ENCODE peak calls at places on chromosomes 5 and 9, in six cellular contexts. W is upper lobe of right lung; I is naive thymus-derived CD4-positive, alpha-beta T cell; N is mucosa of descending colon; E is Panc1; H is aorta. A is an unnamed sample.

GRCh38 chr5:168192120-168192519 is 99.3 kb upstream of the WWC1 start:
- ATAC-seq in I (no peak), E (no peak), H (no peak), W (no peak), N (no peak), A (no peak)

GRCh38 chr5:107389130-107389553 is 281.6 kb downstream of the EFNA5 start:
- ATAC-seq in N (peak; percentile 90), I (peak; percentile 69), H (no peak), W (peak; percentile 67), E (peak; percentile 87), A (no peak)

GRCh38 chr5:10534491-10535236 is 29.2 kb upstream of the ANKRD33B start:
- ATAC-seq in I (no peak), H (no peak), W (no peak), N (no peak), E (no peak), A (no peak)

GRCh38 chr9:35705836-35706430 is 16.2 kb upstream of the TPM2 start:
- ATAC-seq in I (no peak), W (no peak), N (no peak), H (no peak), E (no peak), A (no peak)

GRCh38 chr5:108639356-108639755 is 108.3 kb upstream of the FER start:
- ATAC-seq in N (no peak), W (no peak), H (no peak), E (no peak), I (no peak), A (no peak)

GRCh38 chr5:10266839-10267238 is 16.8 kb downstream of the CCT5 start:
- ATAC-seq in N (peak; percentile 55), I (no peak), W (no peak), E (no peak), H (no peak), A (no peak)

GRCh38 chr9:131724678-131725077 is 15.2 kb downstream of the RAPGEF1 start:
- ATAC-seq in W (no peak), N (peak; percentile 4), I (no peak), H (no peak), E (no peak), A (no peak)

GRCh38 chr5:56142620-56143431 is 90.3 kb downstream of the ANKRD55 start:
- ATAC-seq in W (peak; percentile 56), H (no peak), I (peak; percentile 64), E (peak; percentile 63), N (peak; percentile 56), A (no peak)

GRCh38 chr5:145118109-145118508 is 717.0 kb downstream of the PRELID2 start:
- ATAC-seq in E (no peak), N (no peak), I (no peak), W (no peak), H (no peak), A (no peak)

GRCh38 chr5:133933169-133933509 is 35.3 kb downstream of the C5orf15 start:
- ATAC-seq in I (no peak), H (no peak), W (no peak), N (no peak), E (no peak), A (no peak)
- H3K4me1 ChIP-seq in I (peaks cover 8% of the 10 kb centered on the region), H (no peaks in the 10 kb centered on the region), W (no peaks in the 10 kb centered on the region), N (no peaks in the 10 kb centered on the region), E (peaks cover 2% of the 10 kb centered on the region), A (no peaks in the 10 kb centered on the region)

GRCh38 chr5:2755811-2756210 is 4.3 kb upstream of the IRX2 start:
- ATAC-seq in N (no peak), H (no peak), I (no peak), E (no peak), W (no peak), A (no peak)
- H3K4me1 ChIP-seq in N (peaks cover 6% of the 10 kb centered on the region), H (no peaks in the 10 kb centered on the region), I (no peaks in the 10 kb centered on the region), E (no peaks in the 10 kb centered on the region), W (peaks cover 5% of the 10 kb centered on the region), A (peaks cover 31% of the 10 kb centered on the region)

GRCh38 chr9:38039090-38039906 is 29.7 kb downstream of the SHB start:
- ATAC-seq in W (peak; percentile 29), H (no peak), N (peak; percentile 64), I (peak; percentile 55), E (peak; percentile 59), A (no peak)
- H3K4me1 ChIP-seq in W (peaks cover 38% of the 10 kb centered on the region), H (peaks cover 3% of the 10 kb centered on the region), N (no peaks in the 10 kb centered on the region), I (no peaks in the 10 kb centered on the region), E (peaks cover 91% of the 10 kb centered on the region), A (no peaks in the 10 kb centered on the region)

GRCh38 chr9:5895782-5896181 is 5.1 kb downstream of the MLANA start:
- ATAC-seq in I (no peak), W (peak; percentile 20), H (no peak), E (no peak), N (no peak), A (no peak)
- H3K4me1 ChIP-seq in I (no peaks in the 10 kb centered on the region), W (no peaks in the 10 kb centered on the region), H (no peaks in the 10 kb centered on the region), E (no peaks in the 10 kb centered on the region), N (no peaks in the 10 kb centered on the region), A (no peaks in the 10 kb centered on the region)

DNA sequence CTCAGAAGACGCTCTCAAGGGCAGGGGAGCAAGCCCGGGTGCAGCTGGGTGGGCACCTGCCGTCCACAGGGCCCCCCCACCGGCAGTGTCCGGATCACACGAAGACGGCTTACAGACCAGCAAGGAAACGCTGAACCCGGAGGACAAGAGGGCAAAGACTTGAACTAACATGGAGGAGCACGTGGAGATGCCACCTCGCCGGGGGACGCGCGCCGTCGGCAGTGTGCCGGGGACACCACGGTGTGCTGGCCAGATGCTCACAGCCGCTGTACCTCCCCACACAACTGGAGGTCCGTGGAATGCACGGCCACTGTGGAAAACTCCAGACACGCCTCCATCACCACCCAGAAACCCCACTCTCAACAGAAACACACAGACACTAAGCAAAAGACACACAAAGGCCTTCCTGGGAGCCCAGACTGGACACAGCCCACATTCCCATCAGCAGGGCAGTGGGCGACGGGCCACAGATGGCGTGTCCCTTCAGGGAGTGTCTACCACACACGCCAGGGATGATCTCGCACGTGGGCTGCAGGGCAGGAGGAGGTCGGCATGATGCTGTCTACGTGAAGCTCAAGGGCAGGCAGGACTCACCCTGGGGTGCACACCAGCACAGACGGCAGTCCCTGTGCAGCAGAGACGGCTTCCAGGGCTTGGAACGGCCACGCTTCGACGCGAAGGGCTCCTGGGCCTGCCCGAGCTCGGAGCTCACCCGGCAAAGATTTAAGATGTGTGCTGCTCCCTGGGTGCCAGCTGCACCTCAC is 8.6 kb upstream of the SLC12A7 start:
- ATAC-seq in W (no peak), N (no peak), I (no peak), H (no peak), E (peak; percentile 16), A (no peak)
- H3K4me1 ChIP-seq in W (peaks cover 7% of the 10 kb centered on the region), N (peaks cover 21% of the 10 kb centered on the region), I (no peaks in the 10 kb centered on the region), H (no peaks in the 10 kb centered on the region), E (peaks cover 35% of the 10 kb centered on the region), A (peaks cover 9% of the 10 kb centered on the region)

GRCh38 chr9:2859776-2860379 is 16.0 kb upstream of the PUM3 start:
- ATAC-seq in E (no peak), I (no peak), W (peak; percentile 84), N (peak; percentile 64), H (no peak), A (no peak)
- H3K4me1 ChIP-seq in E (no peaks in the 10 kb centered on the region), I (no peaks in the 10 kb centered on the region), W (no peaks in the 10 kb centered on the region), N (no peaks in the 10 kb centered on the region), H (no peaks in the 10 kb centered on the region), A (no peaks in the 10 kb centered on the region)

GRCh38 chr5:73328665-73329064 is 119.9 kb downstream of the FOXD1 start:
- ATAC-seq in N (no peak), E (no peak), I (peak; percentile 42), H (no peak), W (peak; percentile 56), A (no peak)
- H3K4me1 ChIP-seq in N (no peaks in the 10 kb centered on the region), E (no peaks in the 10 kb centered on the region), I (no peaks in the 10 kb centered on the region), H (no peaks in the 10 kb centered on the region), W (no peaks in the 10 kb centered on the region), A (no peaks in the 10 kb centered on the region)

GRCh38 chr5:173625261-173625660 is 8.8 kb upstream of the BOD1 start:
- ATAC-seq in I (no peak), N (no peak), H (no peak), W (peak; percentile 23), E (no peak), A (no peak)

GRCh38 chr5:173622639-173623038 is 6.2 kb upstream of the BOD1 start:
- ATAC-seq in H (no peak), W (no peak), N (no peak), E (no peak), I (no peak), A (no peak)

GRCh38 chr5:173624276-173624675 is 7.8 kb upstream of the BOD1 start:
- ATAC-seq in E (no peak), H (no peak), W (no peak), N (peak; percentile 18), I (no peak), A (no peak)

GRCh38 chr5:173623789-173624188 is 7.3 kb upstream of the BOD1 start:
- ATAC-seq in E (no peak), W (no peak), N (no peak), I (no peak), H (no peak), A (no peak)

DNA sequence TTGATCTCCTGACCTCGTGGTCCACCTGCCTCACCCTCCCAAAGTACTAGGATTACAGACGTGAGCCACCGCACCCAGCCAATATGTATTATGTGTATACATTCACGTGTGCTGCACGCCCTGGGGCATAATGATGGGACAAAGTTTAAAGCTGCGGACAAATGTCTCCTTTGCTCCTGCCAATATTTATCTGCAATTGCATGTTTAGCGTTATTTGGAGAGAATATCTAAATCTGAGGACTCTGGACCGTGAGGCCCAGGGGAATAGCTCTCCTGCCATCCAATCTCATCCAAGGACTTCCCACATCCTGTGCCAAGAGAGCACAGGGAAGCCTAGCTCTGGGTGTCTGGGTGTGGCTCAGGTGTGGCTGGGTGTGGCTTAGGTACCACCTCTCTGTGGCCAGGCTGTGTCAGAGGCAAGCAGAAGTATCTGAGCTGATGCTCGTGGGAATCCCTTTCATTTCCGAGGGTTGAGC is 6.9 kb upstream of the BOD1 start:
- ATAC-seq in W (no peak), I (no peak), N (peak; percentile 85), E (no peak), H (no peak), A (no peak)
- H3K4me1 ChIP-seq in W (no peaks in the 10 kb centered on the region), I (no peaks in the 10 kb centered on the region), N (no peaks in the 10 kb centered on the region), E (no peaks in the 10 kb centered on the region), H (no peaks in the 10 kb centered on the region), A (no peaks in the 10 kb centered on the region)

A was measured in gastroesophageal sphincter.